ENCODE peak calls at places on chromosome 3, in five cellular contexts. One of them, this sample, is unnamed.

GRCh38 chr3:57274845-57275244 is 17.6 kb downstream of the ASB14 start:
- DNase-seq in activated naive CD4-positive, alpha-beta T cell: no peak
- DNase-seq in iPS-NIHi11: no peak
- DNase-seq in mesenteric fat pad: no peak
- DNase-seq in WERI-Rb-1: no peak
- DNase-seq in this sample: no peak

GRCh38 chr3:19399356-19399755 is 251.0 kb downstream of the KCNH8 start:
- DNase-seq in WERI-Rb-1: no peak
- DNase-seq in activated naive CD4-positive, alpha-beta T cell: no peak
- DNase-seq in mesenteric fat pad: no peak
- DNase-seq in iPS-NIHi11: no peak
- DNase-seq in this sample: no peak

GRCh38 chr3:114221165-114221880 is 16.1 kb downstream of the ZNF80 start:
- DNase-seq in activated naive CD4-positive, alpha-beta T cell: no peak
- DNase-seq in mesenteric fat pad: no peak
- DNase-seq in WERI-Rb-1: no peak
- DNase-seq in iPS-NIHi11: no peak
- DNase-seq in this sample: no peak

GRCh38 chr3:124401841-124402240 is 328.4 kb upstream of the UMPS start:
- DNase-seq in activated naive CD4-positive, alpha-beta T cell: no peak
- DNase-seq in iPS-NIHi11: peak; percentile 51
- DNase-seq in WERI-Rb-1: no peak
- DNase-seq in mesenteric fat pad: no peak
- DNase-seq in this sample: peak; percentile 47

GRCh38 chr3:15276028-15276717 is 56.2 kb downstream of the SH3BP5 start:
- DNase-seq in WERI-Rb-1: no peak
- DNase-seq in iPS-NIHi11: no peak
- DNase-seq in mesenteric fat pad: no peak
- DNase-seq in activated naive CD4-positive, alpha-beta T cell: no peak
- DNase-seq in this sample: no peak

GRCh38 chr3:160473978-160474377 is 24.4 kb upstream of the TRIM59 start:
- DNase-seq in iPS-NIHi11: no peak
- DNase-seq in WERI-Rb-1: no peak
- DNase-seq in mesenteric fat pad: no peak
- DNase-seq in activated naive CD4-positive, alpha-beta T cell: no peak
- DNase-seq in this sample: peak; percentile 88

GRCh38 chr3:63309780-63310179 is 31.7 kb downstream of the SYNPR start:
- DNase-seq in activated naive CD4-positive, alpha-beta T cell: no peak
- DNase-seq in WERI-Rb-1: no peak
- DNase-seq in iPS-NIHi11: peak; percentile 23
- DNase-seq in mesenteric fat pad: no peak
- DNase-seq in this sample: no peak

GRCh38 chr3:117750674-117751073 is 1041.1 kb downstream of the TUSC7 start:
- DNase-seq in activated naive CD4-positive, alpha-beta T cell: no peak
- DNase-seq in WERI-Rb-1: no peak
- DNase-seq in iPS-NIHi11: no peak
- DNase-seq in mesenteric fat pad: no peak
- DNase-seq in this sample: no peak

GRCh38 chr3:12286927-12287726 is 1.7 kb upstream of the PPARG start:
- DNase-seq in activated naive CD4-positive, alpha-beta T cell: no peak
- DNase-seq in WERI-Rb-1: peak; percentile 33
- DNase-seq in iPS-NIHi11: no peak
- DNase-seq in mesenteric fat pad: no peak
- DNase-seq in this sample: no peak

GRCh38 chr3:130981469-130981868 is 45.2 kb downstream of the ASTE1 start:
- DNase-seq in iPS-NIHi11: no peak
- DNase-seq in mesenteric fat pad: no peak
- DNase-seq in activated naive CD4-positive, alpha-beta T cell: no peak
- DNase-seq in WERI-Rb-1: no peak
- DNase-seq in this sample: no peak

GRCh38 chr3:168341192-168341816 is 245.6 kb upstream of the GOLIM4 start:
- DNase-seq in activated naive CD4-positive, alpha-beta T cell: no peak
- DNase-seq in WERI-Rb-1: no peak
- DNase-seq in iPS-NIHi11: no peak
- DNase-seq in mesenteric fat pad: no peak
- DNase-seq in this sample: peak; percentile 80

GRCh38 chr3:13141183-13141582 is 68.0 kb upstream of the IQSEC1 start:
- DNase-seq in mesenteric fat pad: peak; percentile 51
- DNase-seq in activated naive CD4-positive, alpha-beta T cell: no peak
- DNase-seq in WERI-Rb-1: no peak
- DNase-seq in iPS-NIHi11: no peak
- DNase-seq in this sample: no peak